ENCODE peak calls at places on chromosomes 7 and 10, in four cellular contexts. K is GM12878, L is K562, H is GM12891. N is an unnamed sample.

GRCh38 chr7:43954524-43955228 is 28.4 kb downstream of the UBE2D4 start:
- DNase-seq in L (peak; percentile 70), K (peak; percentile 7), H (peak; percentile 36), N (peak; percentile 54)

GRCh38 chr10:83764681-83765080 is 374.6 kb upstream of the GHITM start:
- DNase-seq in H (no peak), L (no peak), K (no peak), N (no peak)

GRCh38 chr7:1024331-1024761 is 20.0 kb upstream of the GPR146 start:
- DNase-seq in H (peak; percentile 81), L (no peak), K (peak; percentile 93), N (peak; percentile 69)

GRCh38 chr10:48885376-48885775 is 54.3 kb downstream of the LRRC18 start:
- DNase-seq in K (no peak), H (no peak), L (peak; percentile 42), N (no peak)

GRCh38 chr10:75962395-75963061 is 531.1 kb downstream of the LRMDA start:
- DNase-seq in K (no peak), L (no peak), H (no peak), N (no peak)

GRCh38 chr10:51815723-51816122 is 116.3 kb upstream of the CSTF2T start:
- DNase-seq in K (no peak), L (no peak), H (no peak), N (no peak)

GRCh38 chr7:99141756-99142726 is 1.9 kb downstream of the SMURF1 start:
- DNase-seq in H (no peak), K (no peak), L (peak; percentile 70), N (no peak)

GRCh38 chr7:155408657-155409586 is 49.0 kb upstream of the EN2 start:
- DNase-seq in L (no peak), K (no peak), H (no peak), N (no peak)

DNA sequence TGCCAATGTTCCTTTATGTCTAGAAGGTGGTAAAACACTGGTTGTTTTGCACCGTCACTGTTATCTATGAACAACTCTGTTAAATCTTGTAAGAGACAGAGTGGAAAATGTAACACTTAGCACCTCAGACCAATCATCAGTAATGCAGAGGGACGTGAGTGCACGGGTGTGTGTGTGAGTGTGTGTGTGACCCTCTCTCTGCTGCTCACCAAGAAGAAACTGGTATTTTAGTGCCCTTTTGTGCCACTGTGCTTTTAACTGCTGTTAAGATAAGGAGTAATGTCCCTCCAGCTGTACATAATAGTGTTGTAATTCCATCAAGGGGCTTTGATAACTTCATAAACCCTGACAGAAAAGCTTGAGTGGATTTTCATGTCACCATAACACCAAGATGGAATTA is 130.1 kb downstream of the CREB5 start:
- DNase-seq in K (no peak), L (no peak), H (no peak), N (no peak)
- TF ChIP-seq POLR2AphosphoS5 in K (no peak), L (no peak), H (no peak), N (no peak)

DNA sequence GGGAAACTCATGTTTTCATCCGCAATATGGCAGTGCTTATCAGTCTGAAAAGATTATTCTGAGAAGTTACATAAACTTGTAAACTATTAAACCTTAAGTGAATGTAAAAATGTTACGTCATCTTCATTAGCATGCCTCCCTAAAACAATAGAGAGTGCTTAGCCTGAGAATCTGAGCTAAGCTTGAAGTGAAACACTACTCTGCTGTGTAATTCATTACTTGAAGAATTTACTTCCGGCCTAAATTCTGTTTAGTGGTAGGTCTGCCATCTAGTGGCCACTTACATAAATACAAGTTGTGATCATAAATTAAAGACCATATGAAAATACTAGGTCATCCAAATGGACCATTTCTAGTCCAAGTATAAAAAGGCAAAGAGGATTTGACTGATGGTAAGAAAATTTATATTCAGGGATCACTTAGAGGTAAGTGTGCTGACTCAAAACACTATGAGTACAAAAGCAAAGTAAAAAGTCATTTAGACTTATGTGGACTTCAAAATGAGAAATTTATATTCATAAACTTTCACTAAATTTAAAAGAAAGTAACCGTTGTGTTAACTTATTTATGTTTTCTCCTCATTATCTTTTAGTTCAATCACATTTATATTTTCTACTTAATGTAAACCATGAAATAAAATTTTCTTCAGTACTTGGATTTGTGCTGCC is 745.1 kb upstream of the LRRTM3 start:
- DNase-seq in K (peak; percentile 20), H (peak; percentile 17), L (peak; percentile 62), N (peak; percentile 28)
- TF ChIP-seq SPI1 in K (no peak), H (no peak), L (no peak), N (no peak)

GRCh38 chr10:103659674-103660363 is 166.3 kb downstream of the NEURL1 start:
- DNase-seq in H (peak; percentile 93), K (no peak), L (no peak), N (peak; percentile 67)
- TF ChIP-seq POLR2AphosphoS5 in H (no peak), K (no peak), L (no peak), N (no peak)

DNA sequence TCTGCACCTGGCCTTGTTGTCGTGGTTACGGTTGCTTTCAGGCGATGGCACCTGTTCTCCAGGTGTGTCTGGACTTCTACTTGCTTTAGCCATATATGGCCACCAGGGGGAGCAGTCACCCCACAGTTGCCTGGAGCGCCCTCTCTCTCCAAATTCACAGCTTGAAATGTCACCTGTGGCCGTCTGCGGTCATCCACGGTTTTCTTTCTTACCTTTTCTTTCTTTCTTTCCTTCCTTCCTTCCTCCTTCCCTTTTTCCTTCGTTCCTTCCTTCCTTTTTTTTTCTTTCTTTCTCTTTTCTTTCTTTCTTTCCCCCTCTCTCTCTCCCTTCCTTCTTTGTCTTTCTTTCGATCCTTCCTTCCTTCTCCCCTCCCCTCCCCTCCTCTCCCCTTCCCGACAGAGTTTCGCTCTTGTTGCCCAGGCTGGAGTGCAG is 150.5 kb upstream of the VKORC1L1 start:
- DNase-seq in L (peak; percentile 72), K (peak; percentile 7), H (peak; percentile 37), N (no peak)
- TF ChIP-seq SPI1 in L (no peak), K (no peak), H (no peak), N (no peak)

DNA sequence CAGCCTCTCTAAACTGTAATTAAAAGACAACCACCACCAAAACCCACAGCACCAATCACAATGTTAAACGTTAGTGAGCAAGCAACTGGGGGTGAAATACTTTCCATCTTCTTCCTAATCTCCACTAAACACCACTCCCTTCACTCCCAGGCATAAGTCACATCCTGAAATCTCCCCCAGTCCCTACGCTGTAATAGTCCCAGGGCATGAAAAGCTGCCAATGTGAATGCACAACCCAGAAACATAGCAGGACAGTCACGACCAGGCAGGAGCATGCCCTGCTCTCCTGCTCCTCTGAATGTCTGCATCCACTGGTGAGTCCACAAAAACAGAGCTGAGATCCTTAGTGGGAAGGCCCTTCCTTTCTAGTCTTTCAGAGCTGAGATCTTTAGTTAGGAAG is 288.9 kb downstream of the PARD3 start:
- DNase-seq in H (no peak), L (no peak), K (no peak), N (no peak)
- TF ChIP-seq POLR2AphosphoS5 in H (no peak), L (no peak), K (no peak), N (no peak)

DNA sequence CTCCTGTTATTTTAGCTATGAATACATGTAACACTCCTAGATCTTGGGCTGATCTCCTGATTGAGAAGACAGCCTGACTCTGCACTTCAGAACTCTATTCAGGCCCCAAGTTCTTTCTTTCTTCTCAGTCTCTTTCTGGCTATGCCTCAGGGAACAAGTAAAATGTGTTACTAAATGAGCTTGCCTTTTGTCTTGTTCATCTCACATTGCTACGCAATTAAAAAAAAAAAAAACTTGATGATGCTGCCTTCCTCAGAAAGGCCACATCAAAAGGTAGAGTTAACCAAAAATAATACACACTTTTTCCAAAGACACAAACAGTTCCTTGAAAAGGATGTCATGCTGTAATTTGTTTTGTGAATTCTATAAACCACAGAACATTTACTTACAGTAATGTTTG is 258.1 kb downstream of the TWIST1 start:
- DNase-seq in L (no peak), H (no peak), K (no peak), N (no peak)
- TF ChIP-seq SPI1 in L (no peak), H (no peak), K (no peak), N (no peak)

N was measured in HL-60.